ENCODE peak calls at places on chromosomes 2 and 18, in eight cellular contexts. S is RWPE1, X is NCI-H774, R is skeletal muscle cell, Y is adipocyte, E is EL, Z is iPS-NIHi11, O is AG09319. B is an unnamed sample.

GRCh38 chr2:136408795-136409194 is 290.8 kb upstream of the CXCR4 start:
- DNase-seq in S (no peak), X (no peak), R (no peak), Y (no peak), E (no peak), Z (no peak), O (no peak), B (no peak)

GRCh38 chr18:34352385-34353163 is 127.9 kb upstream of the NOL4 start:
- DNase-seq in S (no peak), X (peak; percentile 92), R (no peak), Y (peak; percentile 18), E (no peak), Z (peak; percentile 10), O (no peak), B (peak; percentile 20)

GRCh38 chr18:58578835-58579560 is 49.9 kb downstream of the ALPK2 start:
- DNase-seq in S (no peak), X (no peak), R (peak; percentile 90), Y (peak; percentile 83), E (peak; percentile 91), Z (no peak), O (no peak), B (no peak)

GRCh38 chr2:179898873-179899272 is 37.5 kb upstream of the ZNF385B start:
- DNase-seq in S (no peak), X (peak; percentile 1), R (no peak), Y (no peak), E (peak; percentile 55), Z (peak; percentile 31), O (no peak), B (peak; percentile 52)

GRCh38 chr18:48792141-48792540 is 158.6 kb downstream of the SMAD7 start:
- DNase-seq in S (no peak), X (no peak), R (no peak), Y (no peak), E (no peak), Z (no peak), O (no peak), B (no peak)

GRCh38 chr18:31876707-31877106 is 66.2 kb downstream of the TRAPPC8 start:
- DNase-seq in S (no peak), X (no peak), R (no peak), Y (no peak), E (peak; percentile 26), Z (no peak), O (no peak), B (peak; percentile 52)

GRCh38 chr2:49224426-49225010 is 70.2 kb upstream of the FSHR start:
- DNase-seq in S (no peak), X (no peak), R (no peak), Y (no peak), E (no peak), Z (no peak), O (no peak), B (no peak)

GRCh38 chr2:70083344-70084156 is 3.7 kb upstream of the PCBP1 start:
- DNase-seq in S (peak; percentile 55), X (no peak), R (no peak), Y (no peak), E (peak; percentile 56), Z (no peak), O (no peak), B (no peak)

GRCh38 chr2:80053522-80054338 is 250.8 kb downstream of the LRRTM1 start:
- DNase-seq in S (peak; percentile 2), X (no peak), R (no peak), Y (peak; percentile 3), E (no peak), Z (no peak), O (no peak), B (no peak)

GRCh38 chr18:59189746-59190145 is 30.2 kb upstream of the GRP start:
- DNase-seq in S (no peak), X (no peak), R (no peak), Y (no peak), E (no peak), Z (no peak), O (no peak), B (no peak)

GRCh38 chr2:164028764-164029534 is 293.1 kb upstream of the FIGN start:
- DNase-seq in S (no peak), X (no peak), R (peak; percentile 4), Y (peak; percentile 74), E (peak; percentile 45), Z (no peak), O (no peak), B (no peak)

GRCh38 chr2:142044168-142044567 is 86.6 kb downstream of the LRP1B start:
- DNase-seq in S (no peak), X (no peak), R (no peak), Y (no peak), E (no peak), Z (no peak), O (no peak), B (no peak)

B was measured in dermis blood vessel endothelial cell.